ENCODE peak calls at places on chromosomes 11 and 22, in six cellular contexts. One of them, this sample, is unnamed.

GRCh38 chr11:86063536-86063935 is 5.3 kb downstream of the PICALM start:
- DNase-seq in dorsolateral prefrontal cortex: no peak
- DNase-seq in GM20000: no peak
- DNase-seq in A549: no peak
- DNase-seq in heart left ventricle: no peak
- DNase-seq in ovary: no peak
- DNase-seq in this sample: no peak

GRCh38 chr11:13030857-13031256 is 21.7 kb downstream of the RASSF10 start:
- DNase-seq in dorsolateral prefrontal cortex: no peak
- DNase-seq in heart left ventricle: peak
- DNase-seq in GM20000: no peak
- DNase-seq in A549: no peak
- DNase-seq in ovary: peak
- DNase-seq in this sample: no peak

GRCh38 chr11:94732617-94733292 is 35.4 kb upstream of the AMOTL1 start:
- DNase-seq in ovary: no peak
- DNase-seq in dorsolateral prefrontal cortex: no peak
- DNase-seq in heart left ventricle: peak
- DNase-seq in GM20000: no peak
- DNase-seq in A549: peak
- DNase-seq in this sample: no peak

GRCh38 chr22:29079218-29079901 is 6.5 kb downstream of the KREMEN1 start:
- DNase-seq in A549: no peak
- DNase-seq in heart left ventricle: no peak
- DNase-seq in ovary: no peak
- DNase-seq in dorsolateral prefrontal cortex: no peak
- DNase-seq in GM20000: no peak
- DNase-seq in this sample: no peak

GRCh38 chr11:72370201-72370600 is 64.1 kb downstream of the CLPB start:
- DNase-seq in ovary: no peak
- DNase-seq in GM20000: no peak
- DNase-seq in A549: no peak
- DNase-seq in heart left ventricle: no peak
- DNase-seq in dorsolateral prefrontal cortex: no peak
- DNase-seq in this sample: no peak

GRCh38 chr11:70696076-70696475 is 297.7 kb downstream of the CTTN start:
- DNase-seq in GM20000: no peak
- DNase-seq in heart left ventricle: no peak
- DNase-seq in A549: no peak
- DNase-seq in dorsolateral prefrontal cortex: no peak
- DNase-seq in ovary: no peak
- DNase-seq in this sample: no peak

GRCh38 chr11:110172666-110173065 is 79.5 kb downstream of the ZC3H12C start:
- DNase-seq in A549: no peak
- DNase-seq in dorsolateral prefrontal cortex: no peak
- DNase-seq in heart left ventricle: no peak
- DNase-seq in ovary: no peak
- DNase-seq in GM20000: no peak
- DNase-seq in this sample: no peak

GRCh38 chr11:102727890-102728289 is 3.1 kb upstream of the MMP8 start:
- DNase-seq in A549: no peak
- DNase-seq in heart left ventricle: no peak
- DNase-seq in GM20000: no peak
- DNase-seq in dorsolateral prefrontal cortex: no peak
- DNase-seq in ovary: no peak
- DNase-seq in this sample: no peak

GRCh38 chr22:36986242-36986821 is 32.9 kb downstream of the TST start:
- DNase-seq in heart left ventricle: no peak
- DNase-seq in ovary: no peak
- DNase-seq in dorsolateral prefrontal cortex: no peak
- DNase-seq in A549: peak
- DNase-seq in GM20000: no peak
- DNase-seq in this sample: no peak

GRCh38 chr11:134763030-134763388 is 351.0 kb upstream of the B3GAT1 start:
- DNase-seq in heart left ventricle: no peak
- DNase-seq in A549: no peak
- DNase-seq in dorsolateral prefrontal cortex: no peak
- DNase-seq in GM20000: no peak
- DNase-seq in ovary: no peak
- DNase-seq in this sample: no peak

GRCh38 chr11:59551651-59552521 is 40.5 kb downstream of the OR4D9 start:
- DNase-seq in GM20000: no peak
- DNase-seq in A549: peak
- DNase-seq in ovary: no peak
- DNase-seq in heart left ventricle: peak
- DNase-seq in dorsolateral prefrontal cortex: no peak
- DNase-seq in this sample: no peak

GRCh38 chr22:19110064-19110458 is 12.2 kb downstream of the DGCR2 start:
- DNase-seq in ovary: no peak
- DNase-seq in heart left ventricle: no peak
- DNase-seq in dorsolateral prefrontal cortex: no peak
- DNase-seq in GM20000: no peak
- DNase-seq in A549: no peak
- DNase-seq in this sample: no peak

GRCh38 chr11:69915501-69916250 is 96.5 kb upstream of the FGF3 start:
- DNase-seq in ovary: peak
- DNase-seq in A549: peak
- DNase-seq in heart left ventricle: peak
- DNase-seq in dorsolateral prefrontal cortex: peak
- DNase-seq in GM20000: peak
- DNase-seq in this sample: peak

GRCh38 chr22:45059296-45059695 is 49.5 kb upstream of the PHF21B start:
- DNase-seq in A549: no peak
- DNase-seq in GM20000: no peak
- DNase-seq in heart left ventricle: no peak
- DNase-seq in dorsolateral prefrontal cortex: no peak
- DNase-seq in ovary: no peak
- DNase-seq in this sample: no peak

GRCh38 chr11:1988667-1989317 is 8.8 kb downstream of the H19 start:
- DNase-seq in heart left ventricle: no peak
- DNase-seq in dorsolateral prefrontal cortex: peak
- DNase-seq in A549: peak
- DNase-seq in ovary: peak
- DNase-seq in GM20000: no peak
- DNase-seq in this sample: no peak

GRCh38 chr11:78161937-78162336 is 22.5 kb upstream of the ALG8 start:
- DNase-seq in A549: no peak
- DNase-seq in heart left ventricle: peak
- DNase-seq in dorsolateral prefrontal cortex: no peak
- DNase-seq in GM20000: no peak
- DNase-seq in ovary: peak
- DNase-seq in this sample: no peak

GRCh38 chr11:86608251-86608799 is 64.1 kb downstream of the ME3 start:
- DNase-seq in dorsolateral prefrontal cortex: peak
- DNase-seq in ovary: peak
- DNase-seq in heart left ventricle: peak
- DNase-seq in GM20000: peak
- DNase-seq in A549: peak
- DNase-seq in this sample: no peak

GRCh38 chr11:35992551-35992950 is 48.7 kb downstream of the LDLRAD3 start:
- DNase-seq in A549: no peak
- DNase-seq in GM20000: no peak
- DNase-seq in heart left ventricle: no peak
- DNase-seq in ovary: no peak
- DNase-seq in dorsolateral prefrontal cortex: no peak
- DNase-seq in this sample: no peak

GRCh38 chr11:107457558-107458271 is at the start of gene CWF19L2:
- DNase-seq in ovary: peak
- DNase-seq in dorsolateral prefrontal cortex: peak
- DNase-seq in heart left ventricle: peak
- DNase-seq in A549: peak
- DNase-seq in GM20000: peak
- DNase-seq in this sample: peak

GRCh38 chr11:107385361-107385982 is 72.2 kb downstream of the CWF19L2 start:
- DNase-seq in A549: peak
- DNase-seq in ovary: no peak
- DNase-seq in dorsolateral prefrontal cortex: no peak
- DNase-seq in GM20000: no peak
- DNase-seq in heart left ventricle: no peak
- DNase-seq in this sample: no peak

GRCh38 chr11:102110761-102111010 is 439 bp downstream of the YAP1 start:
- DNase-seq in heart left ventricle: no peak
- DNase-seq in ovary: no peak
- DNase-seq in GM20000: no peak
- DNase-seq in dorsolateral prefrontal cortex: no peak
- DNase-seq in A549: no peak
- DNase-seq in this sample: no peak

GRCh38 chr11:112826026-112826425 is 135.2 kb upstream of the NCAM1 start:
- DNase-seq in heart left ventricle: no peak
- DNase-seq in A549: no peak
- DNase-seq in GM20000: no peak
- DNase-seq in dorsolateral prefrontal cortex: no peak
- DNase-seq in ovary: no peak
- DNase-seq in this sample: no peak

DNA sequence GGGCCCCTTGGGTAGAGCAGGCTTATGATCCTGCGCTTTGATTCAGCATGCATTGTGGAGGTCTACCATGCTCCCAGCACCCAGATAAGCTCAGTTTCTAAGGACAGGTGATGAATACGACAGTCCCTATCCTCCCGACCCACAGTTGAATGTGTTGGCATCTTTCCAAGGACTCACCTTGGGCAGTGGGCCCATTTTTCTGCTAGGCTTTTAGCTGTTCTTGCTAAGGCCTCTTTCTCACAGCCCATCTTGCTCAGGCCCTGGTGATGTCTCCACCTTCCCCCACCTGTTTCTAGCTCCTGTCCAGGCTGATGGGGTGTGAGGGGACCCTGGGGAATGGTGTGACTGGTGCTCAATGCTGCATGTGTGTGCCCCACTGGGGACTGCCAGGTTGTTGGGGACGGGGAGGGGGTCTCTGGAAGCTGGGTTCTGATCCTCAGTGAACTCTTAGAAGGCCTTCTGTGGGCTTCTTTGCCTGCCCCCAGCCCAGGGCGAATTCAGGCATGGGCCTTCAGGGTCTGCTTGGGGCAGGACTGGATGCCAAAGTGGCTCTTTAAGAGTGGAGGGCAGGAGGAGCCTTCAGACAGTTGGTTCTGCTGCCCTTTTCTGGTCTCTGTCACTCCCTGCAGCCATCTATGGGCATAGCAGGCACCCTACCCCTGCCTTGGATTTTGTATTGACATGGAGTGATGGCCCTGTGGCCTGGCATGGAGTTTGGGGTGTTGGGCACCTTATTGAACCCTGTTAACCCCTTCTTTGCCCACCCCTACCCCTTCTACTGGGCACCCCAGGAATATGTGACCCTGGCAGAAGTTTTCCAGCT is 33.1 kb downstream of the PHLDB1 start:
- DNase-seq in A549: no peak
- DNase-seq in GM20000: no peak
- DNase-seq in dorsolateral prefrontal cortex: no peak
- DNase-seq in heart left ventricle: no peak
- DNase-seq in ovary: peak
- DNase-seq in this sample: no peak
- TF ChIP-seq CTCF in A549: no peak
- TF ChIP-seq CTCF in GM20000: no peak
- TF ChIP-seq CTCF in dorsolateral prefrontal cortex: no peak
- TF ChIP-seq CTCF in heart left ventricle: no peak
- TF ChIP-seq CTCF in ovary: no peak
- TF ChIP-seq CTCF in this sample: no peak

GRCh38 chr11:47928426-47928825 is 51.9 kb upstream of the PTPRJ start:
- DNase-seq in GM20000: no peak
- DNase-seq in dorsolateral prefrontal cortex: no peak
- DNase-seq in A549: no peak
- DNase-seq in ovary: no peak
- DNase-seq in heart left ventricle: no peak
- DNase-seq in this sample: no peak
- TF ChIP-seq CTCF in GM20000: no peak
- TF ChIP-seq CTCF in dorsolateral prefrontal cortex: no peak
- TF ChIP-seq CTCF in A549: no peak
- TF ChIP-seq CTCF in ovary: no peak
- TF ChIP-seq CTCF in heart left ventricle: no peak
- TF ChIP-seq CTCF in this sample: no peak

DNA sequence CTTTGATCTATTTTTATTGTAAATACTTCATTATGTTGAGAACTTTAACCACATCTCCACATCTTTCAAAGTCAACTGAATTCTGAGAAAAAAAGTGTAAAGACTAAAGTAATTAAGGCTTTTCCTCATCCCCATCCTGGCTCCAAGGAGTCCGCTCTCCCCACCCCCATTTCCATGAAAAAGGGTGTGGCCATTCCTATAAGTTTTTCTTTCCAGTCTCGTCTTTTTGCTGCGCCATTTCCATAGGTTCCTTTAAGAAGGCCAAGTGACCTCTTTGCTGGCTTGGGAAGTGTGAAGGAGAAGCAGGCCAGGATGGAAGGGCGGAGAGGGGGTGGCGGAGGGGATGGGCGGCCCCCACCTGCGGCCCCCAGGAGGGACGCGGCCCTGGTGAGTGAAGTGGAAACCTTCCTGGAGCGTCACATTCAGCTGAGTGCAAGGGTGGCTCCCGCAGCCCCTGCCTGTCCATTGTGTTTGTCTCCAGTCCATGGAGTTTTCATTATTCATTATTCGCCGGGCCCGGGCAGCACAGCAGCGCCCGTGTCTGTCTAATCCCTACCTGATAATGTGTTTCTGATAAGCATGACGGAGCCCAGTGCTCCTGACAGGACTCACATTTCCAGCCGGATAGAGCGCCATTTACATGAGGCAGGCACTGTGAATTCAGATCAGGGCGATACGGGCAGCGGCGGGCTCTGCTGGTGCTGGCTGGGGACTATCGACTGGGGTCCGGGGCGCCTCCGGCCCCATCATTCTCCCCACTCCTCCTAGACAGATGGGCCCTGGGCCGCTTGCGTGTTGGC is 739.8 kb downstream of the OPCML start:
- DNase-seq in ovary: no peak
- DNase-seq in GM20000: no peak
- DNase-seq in A549: no peak
- DNase-seq in dorsolateral prefrontal cortex: no peak
- DNase-seq in heart left ventricle: no peak
- DNase-seq in this sample: no peak
- TF ChIP-seq CTCF in ovary: no peak
- TF ChIP-seq CTCF in GM20000: no peak
- TF ChIP-seq CTCF in A549: no peak
- TF ChIP-seq CTCF in dorsolateral prefrontal cortex: no peak
- TF ChIP-seq CTCF in heart left ventricle: no peak
- TF ChIP-seq CTCF in this sample: no peak

DNA sequence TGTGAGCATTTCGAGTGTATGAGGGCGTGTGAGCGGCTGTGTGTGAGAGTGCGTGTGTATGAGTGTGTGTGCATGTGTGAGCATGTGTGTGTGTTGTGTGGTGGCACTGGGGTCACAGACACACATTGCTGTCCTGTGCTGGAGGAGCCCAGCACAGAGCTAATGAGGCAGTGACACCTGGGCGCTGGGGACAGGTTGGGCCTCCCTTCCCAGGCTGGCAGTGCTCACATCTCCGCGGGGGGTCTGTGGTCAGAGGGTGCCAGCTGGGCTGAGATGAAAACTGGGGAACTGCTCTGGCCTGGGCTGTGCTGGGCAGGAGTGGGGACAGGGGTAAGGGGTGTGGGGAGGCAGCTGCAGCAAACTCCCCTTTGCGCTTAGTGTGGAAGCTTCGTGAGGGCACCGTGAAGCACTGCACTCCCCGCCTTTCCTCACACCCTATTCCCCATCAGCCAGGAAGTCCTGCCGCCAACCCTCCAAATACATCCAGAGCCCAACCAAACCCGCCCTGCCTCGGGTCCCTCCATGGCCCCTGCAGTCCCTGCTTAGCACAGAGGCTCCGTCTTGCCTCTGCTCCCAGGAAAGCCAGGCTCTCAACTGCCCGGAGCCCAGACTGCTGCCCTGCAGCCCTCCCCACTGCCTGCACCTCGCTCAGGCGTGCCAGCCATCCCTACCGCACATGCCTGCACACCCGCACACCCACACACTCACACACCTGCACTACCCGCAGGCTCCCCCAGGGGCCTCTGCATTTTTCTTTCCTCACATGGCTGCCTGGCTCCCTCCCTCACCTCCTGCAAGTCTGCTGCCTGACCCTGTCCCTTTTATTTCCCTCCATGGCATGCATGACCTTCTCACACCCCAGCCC is 62.0 kb upstream of the THY1 start:
- DNase-seq in ovary: no peak
- DNase-seq in heart left ventricle: no peak
- DNase-seq in A549: no peak
- DNase-seq in GM20000: no peak
- DNase-seq in dorsolateral prefrontal cortex: peak
- DNase-seq in this sample: no peak
- TF ChIP-seq CTCF in ovary: no peak
- TF ChIP-seq CTCF in heart left ventricle: no peak
- TF ChIP-seq CTCF in A549: no peak
- TF ChIP-seq CTCF in GM20000: no peak
- TF ChIP-seq CTCF in dorsolateral prefrontal cortex: no peak
- TF ChIP-seq CTCF in this sample: peak

This sample was measured in progenitor cell of endocrine pancreas.